ENCODE peak calls at places on chromosomes 5 and 9, in four cellular contexts. Y is stimulated activated CD4-positive, alpha-beta T cell treated with anti-CD3 and anti-CD28 coated beads, TNF-alpha, amount 100 ng/mL, for 4 hours; U is H54; B is GM03348. D is an unnamed sample.

GRCh38 chr9:34079181-34079580 is 30.5 kb upstream of the UBAP2 start:
- DNase-seq in Y (no peak), U (peak), B (no peak), D (no peak)

GRCh38 chr9:132651259-132651658 is 18.5 kb downstream of the DDX31 start:
- DNase-seq in B (peak), Y (no peak), U (peak), D (peak)

GRCh38 chr9:96067551-96068076 is 192.1 kb downstream of the ERCC6L2 start:
- DNase-seq in Y (no peak), B (no peak), U (no peak), D (no peak)

GRCh38 chr5:177473461-177473991 is at the start of gene DBN1:
- DNase-seq in U (peak), B (peak), Y (no peak), D (peak)

GRCh38 chr9:129675656-129676055 is 10.2 kb downstream of the PRRX2 start:
- DNase-seq in U (no peak), Y (no peak), B (no peak), D (no peak)

GRCh38 chr5:44845777-44846176 is 37.0 kb downstream of the MRPS30 start:
- DNase-seq in Y (no peak), U (no peak), B (no peak), D (no peak)

GRCh38 chr5:168746893-168747640 is 167.9 kb upstream of the PANK3 start:
- DNase-seq in Y (no peak), U (no peak), B (no peak), D (no peak)

GRCh38 chr5:37792976-37793328 is 46.9 kb downstream of the GDNF start:
- DNase-seq in U (peak), B (peak), Y (no peak), D (peak)

GRCh38 chr5:377326-377981 is 55.9 kb downstream of the AHRR start:
- DNase-seq in U (no peak), B (no peak), Y (no peak), D (no peak)

GRCh38 chr9:93107151-93107824 is 11.3 kb downstream of the CARD19 start:
- DNase-seq in U (no peak), Y (no peak), B (no peak), D (no peak)

GRCh38 chr5:39598641-39599248 is 174.0 kb upstream of the DAB2 start:
- DNase-seq in Y (no peak), B (no peak), U (no peak), D (no peak)